ENCODE peak calls at places on chromosome 19, in seven cellular contexts. O, A, B, F, V, G and Q are unnamed samples.

GRCh38 chr19:18741566-18742121 is 49.5 kb downstream of the COMP start:
- DNase-seq in F (peak; percentile 36), B (no peak), A (no peak), O (peak; percentile 24), V (no peak), G (no peak), Q (no peak)

GRCh38 chr19:31282346-31282745 is 66.9 kb downstream of the TSHZ3 start:
- DNase-seq in B (no peak), V (no peak), A (no peak), O (no peak), G (no peak), F (no peak), Q (no peak)

GRCh38 chr19:5923356-5923755 is 9.3 kb downstream of the CAPS start:
- DNase-seq in O (no peak), F (no peak), G (no peak), A (no peak), V (no peak), B (no peak), Q (no peak)

GRCh38 chr19:32824136-32824835 is 45.3 kb downstream of the SLC7A9 start:
- DNase-seq in G (no peak), A (no peak), O (no peak), F (no peak), V (no peak), B (no peak), Q (no peak)

GRCh38 chr19:45187421-45188100 is 9.0 kb downstream of the BLOC1S3 start:
- DNase-seq in O (peak; percentile 53), V (peak; percentile 30), B (no peak), G (no peak), A (no peak), F (peak; percentile 62), Q (no peak)

GRCh38 chr19:1123885-1124677 is 20.3 kb downstream of the GPX4 start:
- DNase-seq in O (no peak), A (no peak), F (no peak), G (no peak), B (no peak), V (no peak), Q (no peak)

GRCh38 chr19:56350416-56351045 is 35.9 kb upstream of the ZSCAN5A start:
- DNase-seq in B (no peak), V (peak; percentile 33), F (peak; percentile 49), A (no peak), O (peak; percentile 60), G (peak; percentile 12), Q (peak; percentile 30)

GRCh38 chr19:16594681-16595091 is 22.5 kb upstream of the SLC35E1 start:
- DNase-seq in O (no peak), B (no peak), F (no peak), A (peak; percentile 23), V (peak; percentile 57), G (no peak), Q (no peak)

GRCh38 chr19:47644743-47645499 is 36.0 kb downstream of the BICRA start:
- DNase-seq in V (no peak), O (peak; percentile 57), F (no peak), B (no peak), A (no peak), G (no peak), Q (no peak)

GRCh38 chr19:1261863-1262686 is 7.1 kb upstream of the CIRBP start:
- DNase-seq in B (no peak), A (peak; percentile 61), F (peak; percentile 90), O (no peak), V (no peak), G (no peak), Q (no peak)

GRCh38 chr19:10292206-10292788 is 2.5 kb downstream of the ICAM5 start:
- DNase-seq in V (peak; percentile 71), A (peak; percentile 56), B (peak; percentile 73), F (peak; percentile 70), O (no peak), G (peak; percentile 60), Q (no peak)

GRCh38 chr19:46984077-46985010 is 35.3 kb upstream of the NPAS1 start:
- DNase-seq in A (no peak), F (peak; percentile 89), O (peak; percentile 89), V (no peak), B (no peak), G (no peak), Q (peak; percentile 35)

GRCh38 chr19:4197625-4198466 is 15.4 kb downstream of the ANKRD24 start:
- DNase-seq in V (no peak), G (no peak), O (peak; percentile 18), B (no peak), A (no peak), F (no peak), Q (no peak)

GRCh38 chr19:58038688-58039204 is 4.9 kb downstream of the ZSCAN1 start:
- DNase-seq in V (no peak), B (no peak), A (no peak), G (no peak), F (no peak), O (no peak), Q (no peak)

GRCh38 chr19:2494084-2494446 is 18.1 kb downstream of the GADD45B start:
- DNase-seq in F (peak; percentile 16), B (no peak), V (no peak), G (no peak), A (no peak), O (no peak), Q (no peak)

GRCh38 chr19:17162580-17162979 is 52.6 kb upstream of the USE1 start:
- DNase-seq in F (no peak), O (no peak), B (no peak), A (no peak), G (no peak), V (no peak), Q (no peak)

GRCh38 chr19:17871878-17872250 is at the start of gene SLC5A5:
- DNase-seq in G (no peak), V (peak; percentile 43), B (no peak), O (no peak), A (no peak), F (no peak), Q (no peak)

GRCh38 chr19:55669418-55670279 is 5.4 kb upstream of the EPN1 start:
- DNase-seq in V (no peak), B (no peak), F (no peak), O (no peak), G (no peak), A (no peak), Q (no peak)

GRCh38 chr19:57103573-57104277 is 16.1 kb upstream of the USP29 start:
- DNase-seq in O (peak; percentile 71), V (peak; percentile 28), A (peak; percentile 45), F (peak; percentile 55), G (peak; percentile 28), B (no peak), Q (no peak)

GRCh38 chr19:7480222-7480974 is 8.4 kb downstream of the PEX11G start:
- DNase-seq in F (no peak), B (no peak), O (no peak), A (no peak), G (no peak), V (no peak), Q (no peak)

GRCh38 chr19:15260939-15261338 is 28.7 kb upstream of the EPHX3 start:
- DNase-seq in O (no peak), V (no peak), A (no peak), B (no peak), G (no peak), F (peak; percentile 34), Q (no peak)

GRCh38 chr19:41871573-41872383 is 5.3 kb upstream of the CD79A start:
- DNase-seq in O (no peak), A (peak; percentile 47), F (peak; percentile 25), V (peak; percentile 90), G (no peak), B (no peak), Q (no peak)

GRCh38 chr19:2962018-2962670 is 15.2 kb upstream of the TLE6 start:
- DNase-seq in B (no peak), G (no peak), A (no peak), V (peak; percentile 73), F (peak; percentile 72), O (peak; percentile 70), Q (peak; percentile 54)

GRCh38 chr19:37251308-37252229 is 33.6 kb downstream of the ZNF383 start:
- DNase-seq in A (no peak), V (peak; percentile 53), G (no peak), O (peak; percentile 97), B (no peak), F (no peak), Q (peak; percentile 91)

GRCh38 chr19:42179501-42179817 is 38.0 kb downstream of the DEDD2 start:
- DNase-seq in F (no peak), A (no peak), G (no peak), V (no peak), O (no peak), B (no peak), Q (no peak)